ENCODE peak calls at places on chromosomes 13 and 19, in four cellular contexts. O, R, A and G are unnamed samples.

GRCh38 chr13:63189712-63190111 is 1774.1 kb upstream of the PCDH20 start:
- DNase-seq in A (no peak), R (no peak), O (no peak), G (no peak)

GRCh38 chr19:38990949-38991697 is 15.6 kb upstream of the FBXO17 start:
- DNase-seq in A (no peak), R (no peak), O (no peak), G (no peak)

GRCh38 chr13:44021422-44021821 is 141.7 kb downstream of the LACC1 start:
- DNase-seq in O (no peak), A (no peak), R (no peak), G (no peak)

GRCh38 chr19:5017235-5017634 is 48.3 kb downstream of the KDM4B start:
- DNase-seq in O (no peak), R (no peak), A (no peak), G (no peak)

GRCh38 chr13:31927219-31927653 is 104.3 kb upstream of the FRY start:
- DNase-seq in R (no peak), A (no peak), O (no peak), G (no peak)

GRCh38 chr13:66805657-66806056 is 424.5 kb downstream of the PCDH9 start:
- DNase-seq in A (no peak), O (no peak), R (peak), G (peak)

GRCh38 chr13:43316997-43317396 is 293.6 kb downstream of the DNAJC15 start:
- DNase-seq in O (peak), A (no peak), R (peak), G (peak)

GRCh38 chr19:46489445-46490272 is 6.0 kb downstream of the PNMA8B start:
- DNase-seq in A (no peak), O (peak), R (no peak), G (peak)

GRCh38 chr19:48842744-48843162 is 6.5 kb upstream of the HSD17B14 start:
- DNase-seq in A (peak), R (no peak), O (peak), G (peak)

GRCh38 chr13:36366023-36366422 is 19.8 kb upstream of the SPART start:
- DNase-seq in A (no peak), O (no peak), R (no peak), G (no peak)

GRCh38 chr19:12784394-12784870 is 6.9 kb upstream of the JUNB start:
- DNase-seq in O (no peak), R (no peak), A (no peak), G (no peak)

GRCh38 chr13:41960195-41960699 is 662 bp downstream of the VWA8 start:
- DNase-seq in O (no peak), R (peak), A (no peak), G (no peak)

GRCh38 chr13:101049166-101049850 is 367.0 kb downstream of the NALCN start:
- DNase-seq in A (no peak), R (no peak), O (no peak), G (no peak)

GRCh38 chr19:28028881-28029280 is 1184.1 kb downstream of the UQCRFS1 start:
- DNase-seq in A (no peak), R (no peak), O (no peak), G (no peak)

GRCh38 chr19:18321729-18322091 is 1.2 kb downstream of the LSM4 start:
- DNase-seq in R (no peak), A (no peak), O (no peak), G (no peak)

GRCh38 chr13:113732176-113732960 is 26.7 kb upstream of the TMEM255B start:
- DNase-seq in O (no peak), R (no peak), A (no peak), G (no peak)

GRCh38 chr19:35346193-35347052 is 1.3 kb upstream of the FFAR1 start:
- DNase-seq in R (no peak), O (no peak), A (peak), G (no peak)

GRCh38 chr13:94435604-94436226 is 43.8 kb downstream of the DCT start:
- DNase-seq in A (no peak), R (peak), O (no peak), G (peak)

GRCh38 chr13:34065915-34066314 is 248.0 kb downstream of the RFC3 start:
- DNase-seq in A (no peak), O (no peak), R (no peak), G (no peak)

GRCh38 chr13:111958612-111959395 is 108.1 kb upstream of the SOX1 start:
- DNase-seq in A (peak), O (no peak), R (no peak), G (no peak)

GRCh38 chr13:97629601-97630272 is 195.8 kb downstream of the RAP2A start:
- DNase-seq in O (no peak), R (no peak), A (no peak), G (peak)

GRCh38 chr13:78323848-78324247 is 279.5 kb downstream of the POU4F1 start:
- DNase-seq in R (no peak), A (no peak), O (no peak), G (no peak)

GRCh38 chr13:106919638-106920037 is 351.7 kb upstream of the ARGLU1 start:
- DNase-seq in O (no peak), R (no peak), A (no peak), G (no peak)

GRCh38 chr19:45468159-45468651 is 409 bp downstream of the FOSB start:
- DNase-seq in R (no peak), A (no peak), O (no peak), G (no peak)

GRCh38 chr13:27981006-27981708 is 7.3 kb downstream of the URAD start:
- DNase-seq in O (no peak), R (no peak), A (no peak), G (no peak)

GRCh38 chr13:40922437-40923040 is 96.6 kb downstream of the ELF1 start:
- DNase-seq in A (peak), O (no peak), R (no peak), G (no peak)

GRCh38 chr19:14112051-14112808 is 5.3 kb downstream of the PRKACA start:
- DNase-seq in A (no peak), O (no peak), R (no peak), G (no peak)

GRCh38 chr13:90640976-90641375 is 706.5 kb upstream of the MIR17HG start:
- DNase-seq in O (no peak), R (no peak), A (no peak), G (no peak)

GRCh38 chr19:44931541-44931940 is 10.5 kb upstream of the APOC4 start:
- DNase-seq in O (no peak), A (no peak), R (no peak), G (no peak)

GRCh38 chr19:58582985-58583384 is 9.8 kb upstream of the MZF1 start:
- DNase-seq in A (peak), O (no peak), R (no peak), G (no peak)

GRCh38 chr19:5147074-5147970 is 178.4 kb downstream of the KDM4B start:
- DNase-seq in A (no peak), O (no peak), R (no peak), G (no peak)

GRCh38 chr13:63472736-63473135 is 2057.1 kb upstream of the PCDH20 start:
- DNase-seq in A (no peak), R (no peak), O (no peak), G (no peak)

GRCh38 chr13:40600145-40600751 is 66.2 kb downstream of the FOXO1 start:
- DNase-seq in R (no peak), O (no peak), A (no peak), G (no peak)

GRCh38 chr13:99027661-99028425 is 50.0 kb upstream of the DOCK9 start:
- DNase-seq in A (no peak), R (no peak), O (no peak), G (no peak)

GRCh38 chr13:83798731-83799130 is 83.5 kb downstream of the SLITRK1 start:
- DNase-seq in A (no peak), R (no peak), O (no peak), G (no peak)

GRCh38 chr19:51689751-51690358 is 3.3 kb upstream of the SPACA6 start:
- DNase-seq in R (no peak), A (peak), O (peak), G (peak)

GRCh38 chr19:21256722-21257121 is 72.5 kb downstream of the ZNF708 start:
- DNase-seq in A (no peak), O (no peak), R (no peak), G (peak)

GRCh38 chr13:36275190-36276002 is 22.2 kb downstream of the CCDC169 start:
- DNase-seq in A (no peak), R (peak), O (no peak), G (peak)